ENCODE peak calls at places on chromosomes 7 and 10, in four cellular contexts. F is Peyer's patch, S is fibroblast of lung, G is brain microvascular endothelial cell. J is an unnamed sample.

GRCh38 chr7:83528925-83529423 is 120.0 kb downstream of the SEMA3E start:
- DNase-seq in F (no peak), S (peak; percentile 23), G (no peak), J (no peak)

GRCh38 chr7:14321947-14322346 is 332.5 kb upstream of the ETV1 start:
- DNase-seq in F (no peak), S (no peak), G (no peak), J (no peak)

GRCh38 chr10:17655567-17656146 is 11.7 kb downstream of the STAM start:
- DNase-seq in F (no peak), S (peak; percentile 75), G (peak; percentile 61), J (no peak)

GRCh38 chr10:34088208-34088794 is 726.8 kb downstream of the PARD3 start:
- DNase-seq in F (no peak), S (no peak), G (no peak), J (no peak)

GRCh38 chr10:90969148-90969547 is 48.3 kb upstream of the ANKRD1 start:
- DNase-seq in F (no peak), S (peak; percentile 30), G (no peak), J (no peak)

GRCh38 chr10:86261933-86262665 is 104.5 kb downstream of the GRID1 start:
- DNase-seq in F (peak; percentile 45), S (no peak), G (no peak), J (peak; percentile 52)

GRCh38 chr7:18354108-18354507 is 141.4 kb upstream of the HDAC9 start:
- DNase-seq in F (no peak), S (no peak), G (no peak), J (no peak)

GRCh38 chr7:33743594-33743993 is 161.7 kb upstream of the BMPER start:
- DNase-seq in F (no peak), S (peak; percentile 75), G (peak; percentile 77), J (no peak)

GRCh38 chr10:126216221-126216701 is 172.0 kb downstream of the ADAM12 start:
- DNase-seq in F (no peak), S (peak; percentile 86), G (no peak), J (no peak)

GRCh38 chr7:1123721-1124120 is 35.8 kb downstream of the GPER1 start:
- DNase-seq in F (no peak), S (peak; percentile 79), G (peak; percentile 64), J (no peak)

GRCh38 chr7:5396542-5396941 is 27.1 kb downstream of the TNRC18 start:
- DNase-seq in F (no peak), S (no peak), G (no peak), J (no peak)

GRCh38 chr7:54960517-54960916 is 58.3 kb upstream of the EGFR start:
- DNase-seq in F (no peak), S (peak; percentile 47), G (peak; percentile 40), J (no peak)

GRCh38 chr7:30906520-30907240 is 5.0 kb upstream of the AQP1 start:
- DNase-seq in F (no peak), S (peak; percentile 58), G (no peak), J (no peak)

GRCh38 chr7:66076459-66077329 is 1.1 kb downstream of the ASL start:
- DNase-seq in F (peak; percentile 79), S (no peak), G (no peak), J (peak; percentile 90)

GRCh38 chr10:44195120-44196007 is 189.5 kb downstream of the CXCL12 start:
- DNase-seq in F (peak; percentile 58), S (peak; percentile 96), G (peak; percentile 92), J (peak; percentile 47)

GRCh38 chr10:72691470-72692056 is 380 bp upstream of the MCU start:
- DNase-seq in F (no peak), S (peak; percentile 93), G (peak; percentile 92), J (peak; percentile 73)
- H3K4me3 ChIP-seq in F (peak overlapping the region; percentile 71), S (peak overlapping the region; percentile 38), G (peak overlapping the region; percentile 90), J (peak overlapping the region; percentile 61)

GRCh38 chr7:158329686-158330085 is 257.9 kb downstream of the PTPRN2 start:
- DNase-seq in F (no peak), S (no peak), G (no peak), J (no peak)

GRCh38 chr7:158328376-158329013 is 259.1 kb downstream of the PTPRN2 start:
- DNase-seq in F (no peak), S (no peak), G (no peak), J (no peak)

GRCh38 chr7:158327012-158327411 is 260.6 kb downstream of the PTPRN2 start:
- DNase-seq in F (no peak), S (no peak), G (no peak), J (no peak)

GRCh38 chr7:158327571-158328180 is 259.9 kb downstream of the PTPRN2 start:
- DNase-seq in F (no peak), S (no peak), G (no peak), J (no peak)

GRCh38 chr7:158329014-158329610 is 258.5 kb downstream of the PTPRN2 start:
- DNase-seq in F (no peak), S (no peak), G (no peak), J (no peak)
- H3K27ac ChIP-seq in F (no peak overlapping the region), S (no peak overlapping the region), G (no peak overlapping the region), J (no peak overlapping the region)

GRCh38 chr10:27743736-27744477 is 1.7 kb downstream of the MKX start:
- DNase-seq in F (peak; percentile 47), S (no peak), G (no peak), J (no peak)
- H3K4me3 ChIP-seq in F (peak overlapping the region; percentile 60), S (peak overlapping the region; percentile 49), G (peak overlapping the region; percentile 52), J (peak overlapping the region; percentile 80)

DNA sequence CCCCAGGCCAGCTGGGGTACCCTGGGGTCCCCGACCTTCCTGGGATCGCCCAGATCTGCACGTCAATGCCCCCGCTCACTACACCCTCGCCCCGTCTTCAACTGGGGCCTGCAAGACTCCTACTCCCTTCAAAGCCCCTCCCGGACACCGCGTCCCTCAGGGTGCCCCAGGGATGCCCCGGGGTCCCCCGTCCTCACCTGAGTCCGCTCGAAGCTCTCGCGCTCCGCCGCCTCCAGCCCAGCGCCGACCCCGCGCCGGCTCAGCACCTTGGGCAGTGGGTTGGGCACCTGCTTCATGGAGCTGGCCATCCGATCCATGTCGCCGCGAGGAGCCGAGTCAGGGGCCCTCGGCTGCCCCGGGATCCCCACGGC is at the start of gene HIP1:
- DNase-seq in F (no peak), S (no peak), G (no peak), J (no peak)
- H3K27ac ChIP-seq in F (peak within 1 kb of the TSS; percentile 74), S (peak within 1 kb of the TSS; percentile 78), G (peak within 1 kb of the TSS; percentile 6), J (peak within 1 kb of the TSS; percentile 96)

GRCh38 chr7:97026705-97027426 is 2.2 kb upstream of the DLX5 start:
- DNase-seq in F (no peak), S (no peak), G (no peak), J (no peak)
- H3K4me3 ChIP-seq in F (peak overlapping the region; percentile 20), S (no peak overlapping the region), G (peak overlapping the region; percentile 42), J (no peak overlapping the region)

GRCh38 chr7:106367018-106367420 is 82.2 kb upstream of the NAMPT start:
- DNase-seq in F (no peak), S (peak; percentile 14), G (peak; percentile 14), J (no peak)
- H3K27ac ChIP-seq in F (no peak overlapping the region), S (no peak overlapping the region), G (no peak overlapping the region), J (no peak overlapping the region)

GRCh38 chr7:38330048-38330447 is 56.6 kb upstream of the TARP start:
- DNase-seq in F (no peak), S (no peak), G (no peak), J (no peak)

GRCh38 chr7:38330861-38331709 is 57.6 kb upstream of the TARP start:
- DNase-seq in F (no peak), S (no peak), G (no peak), J (no peak)

GRCh38 chr7:38334163-38334562 is 60.7 kb upstream of the TARP start:
- DNase-seq in F (no peak), S (no peak), G (no peak), J (no peak)

GRCh38 chr7:38335490-38336135 is 62.2 kb upstream of the TARP start:
- DNase-seq in F (peak; percentile 81), S (peak; percentile 82), G (peak; percentile 86), J (peak; percentile 81)

GRCh38 chr7:38335123-38335489 is 61.7 kb upstream of the TARP start:
- DNase-seq in F (no peak), S (no peak), G (no peak), J (no peak)
- H3K4me3 ChIP-seq in F (peak overlapping the region; percentile 16), S (no peak overlapping the region), G (no peak overlapping the region), J (no peak overlapping the region)

GRCh38 chr10:71746344-71747037 is 26.8 kb downstream of the VSIR start:
- DNase-seq in F (no peak), S (no peak), G (no peak), J (peak; percentile 87)
- H3K27ac ChIP-seq in F (peak overlapping the region; percentile 85), S (no peak overlapping the region), G (no peak overlapping the region), J (peak overlapping the region; percentile 79)

DNA sequence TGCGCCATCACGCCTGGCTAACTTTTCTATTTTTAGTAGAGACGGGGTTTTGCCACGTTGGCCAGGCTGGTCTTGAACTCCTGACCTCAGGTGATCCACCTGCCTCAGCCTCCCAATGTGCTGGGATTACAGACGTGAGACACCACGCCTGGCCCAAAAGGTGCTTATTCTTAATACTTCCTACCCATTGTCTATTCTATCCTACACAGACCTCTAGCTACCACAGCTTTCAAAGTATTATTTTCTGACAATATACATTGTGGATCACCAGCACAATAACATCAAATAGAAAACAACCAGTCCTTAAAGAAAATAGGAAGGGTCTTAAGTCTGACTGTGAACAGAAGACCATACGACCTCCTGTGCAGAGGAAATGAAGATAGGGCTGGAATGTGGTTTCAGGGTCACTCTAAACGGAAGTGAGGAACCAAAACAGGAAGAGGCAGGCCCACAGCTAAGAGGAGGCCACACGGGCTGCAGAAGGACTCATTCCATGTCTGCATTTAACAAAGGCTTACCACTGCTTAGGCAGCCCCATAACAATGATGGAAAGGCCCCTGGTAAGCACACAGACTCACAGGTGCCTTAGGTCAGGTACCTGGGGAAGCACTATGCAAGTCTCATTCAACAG is 115.2 kb downstream of the ZFAND4 start:
- DNase-seq in F (no peak), S (no peak), G (peak; percentile 33), J (no peak)
- H3K4me3 ChIP-seq in F (no peak overlapping the region), S (no peak overlapping the region), G (no peak overlapping the region), J (no peak overlapping the region)